ENCODE peak calls at places on chromosomes 2 and 18, in seven cellular contexts. G is fibroblast of lung, V is GM12878, Q is colonic mucosa, W is psoas muscle, H is neuronal stem cell, P is SJSA1. K is an unnamed sample.
A peak's percentile ranks its signal among the peaks of the same experiment; 100 is the strongest.

GRCh38 chr2:124050833-124051497 is 25.9 kb downstream of the CNTNAP5 start:
- DNase-seq in Q (no peak), P (no peak), G (no peak), H (no peak), V (no peak), W (no peak), K (no peak)

GRCh38 chr2:98912221-98912851 is 23.7 kb downstream of the CRACDL start:
- DNase-seq in P (no peak), V (no peak), Q (no peak), W (no peak), G (peak; percentile 87), H (no peak), K (no peak)

GRCh38 chr2:107591541-107591940 is 235.2 kb upstream of the RGPD4 start:
- DNase-seq in P (no peak), V (no peak), G (no peak), W (no peak), H (no peak), Q (no peak), K (no peak)

GRCh38 chr2:27249891-27250651 is 12.8 kb downstream of the SLC30A3 start:
- DNase-seq in V (no peak), H (peak; percentile 66), Q (peak; percentile 31), G (peak; percentile 47), P (no peak), W (peak; percentile 81), K (peak; percentile 86)

GRCh38 chr18:6057604-6058003 is 162.3 kb upstream of the TMEM200C start:
- DNase-seq in V (no peak), H (no peak), W (no peak), P (no peak), G (peak; percentile 29), Q (no peak), K (no peak)

GRCh38 chr2:101556033-101556459 is 81.1 kb upstream of the RFX8 start:
- DNase-seq in P (no peak), G (no peak), Q (no peak), W (no peak), H (no peak), V (no peak), K (no peak)

GRCh38 chr2:50582164-50582563 is 449.8 kb downstream of the NRXN1 start:
- DNase-seq in W (no peak), V (no peak), G (no peak), P (no peak), H (no peak), Q (no peak), K (no peak)

GRCh38 chr2:108630567-108631405 is 88.5 kb upstream of the RANBP2 start:
- DNase-seq in W (no peak), Q (no peak), G (no peak), V (no peak), H (no peak), P (no peak), K (no peak)

DNA sequence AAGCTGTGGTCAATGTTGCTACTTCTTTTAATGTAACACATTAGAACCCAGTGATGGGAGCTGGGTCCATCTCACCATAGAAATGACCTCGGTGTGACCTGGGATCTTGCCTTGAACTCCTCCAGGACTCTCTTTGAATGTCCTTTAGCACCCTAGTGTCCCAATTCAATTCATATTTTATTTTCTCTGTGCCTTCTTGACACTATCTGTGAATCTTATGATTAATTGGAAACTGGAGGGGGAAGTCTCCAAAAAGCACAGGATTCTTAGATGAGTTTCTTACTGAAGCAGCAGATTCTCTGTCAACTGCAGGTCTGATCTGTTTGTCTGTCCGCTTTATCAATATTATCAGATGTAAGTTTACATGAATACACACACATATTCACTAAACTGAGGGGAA is 455 bp downstream of the DHRS9 start:
- DNase-seq in V (no peak), W (no peak), Q (no peak), G (no peak), P (no peak), H (no peak), K (no peak)
- H3K4me3 ChIP-seq in V (no peak overlapping the region), W (no peak overlapping the region), Q (peak overlapping the region; percentile 26), G (no peak overlapping the region), P (no peak overlapping the region), H (no peak overlapping the region), K (no peak overlapping the region)

DNA sequence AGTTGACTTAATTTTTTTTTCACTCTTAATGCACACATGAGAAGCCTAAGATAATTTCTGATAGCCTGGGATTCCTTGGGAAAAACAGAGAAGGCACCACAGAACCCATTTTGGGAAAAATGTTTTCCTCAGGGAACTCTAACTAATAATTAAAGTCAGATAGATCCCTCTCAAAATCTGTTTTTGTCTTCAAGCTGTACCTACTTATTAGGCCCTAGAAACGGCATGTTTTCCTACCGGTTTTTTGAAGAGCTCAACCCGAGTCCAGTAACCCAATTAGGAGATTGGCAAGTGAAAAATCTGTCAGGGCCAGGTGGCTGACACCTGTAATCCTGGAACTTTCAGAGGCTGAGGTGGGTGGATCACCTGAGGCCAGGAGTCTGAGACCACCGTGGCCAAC is 16.1 kb upstream of the PDK1 start:
- DNase-seq in G (no peak), P (no peak), Q (no peak), V (no peak), W (no peak), H (no peak), K (no peak)
- H3K9me3 ChIP-seq in G (no peaks in the 10 kb centered on the region), P (peaks cover 3% of the 10 kb centered on the region), Q (no peaks in the 10 kb centered on the region), V (peaks cover 19% of the 10 kb centered on the region), W (no peaks in the 10 kb centered on the region), H (no peaks in the 10 kb centered on the region), K (no peaks in the 10 kb centered on the region)

DNA sequence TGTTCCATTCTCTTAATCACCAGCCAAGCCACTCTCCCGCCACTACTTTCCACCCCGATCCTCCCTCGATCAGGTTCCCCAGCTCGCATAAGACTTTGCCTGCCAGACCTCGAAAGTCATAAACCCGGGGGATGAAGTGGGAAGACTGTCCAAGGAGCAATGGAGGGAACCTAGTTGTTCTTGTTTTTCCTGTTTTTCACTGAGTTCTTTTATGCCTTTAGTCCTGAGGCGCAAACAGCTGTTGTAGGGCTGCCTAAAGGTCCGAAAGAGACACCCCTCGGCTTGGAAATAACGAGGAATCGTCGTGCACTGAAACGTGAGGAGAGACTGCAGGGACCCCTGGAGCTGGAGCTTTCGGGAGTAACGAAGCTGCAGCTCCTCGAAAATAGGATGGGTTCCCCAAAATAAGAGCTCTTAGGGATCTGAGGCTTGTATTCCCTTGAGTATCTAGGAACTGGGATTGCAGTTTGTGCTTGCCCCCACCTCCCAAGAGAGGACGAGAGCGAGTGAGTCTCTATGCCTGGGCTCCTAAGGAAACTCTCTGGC is 1.7 kb upstream of the HOXD12 start:
- DNase-seq in P (peak; percentile 62), V (no peak), G (no peak), Q (no peak), H (no peak), W (no peak), K (no peak)
- H3K4me3 ChIP-seq in P (peak overlapping the region; percentile 46), V (no peak overlapping the region), G (no peak overlapping the region), Q (peak overlapping the region; percentile 5), H (no peak overlapping the region), W (peak overlapping the region; percentile 61), K (peak overlapping the region; percentile 52)

DNA sequence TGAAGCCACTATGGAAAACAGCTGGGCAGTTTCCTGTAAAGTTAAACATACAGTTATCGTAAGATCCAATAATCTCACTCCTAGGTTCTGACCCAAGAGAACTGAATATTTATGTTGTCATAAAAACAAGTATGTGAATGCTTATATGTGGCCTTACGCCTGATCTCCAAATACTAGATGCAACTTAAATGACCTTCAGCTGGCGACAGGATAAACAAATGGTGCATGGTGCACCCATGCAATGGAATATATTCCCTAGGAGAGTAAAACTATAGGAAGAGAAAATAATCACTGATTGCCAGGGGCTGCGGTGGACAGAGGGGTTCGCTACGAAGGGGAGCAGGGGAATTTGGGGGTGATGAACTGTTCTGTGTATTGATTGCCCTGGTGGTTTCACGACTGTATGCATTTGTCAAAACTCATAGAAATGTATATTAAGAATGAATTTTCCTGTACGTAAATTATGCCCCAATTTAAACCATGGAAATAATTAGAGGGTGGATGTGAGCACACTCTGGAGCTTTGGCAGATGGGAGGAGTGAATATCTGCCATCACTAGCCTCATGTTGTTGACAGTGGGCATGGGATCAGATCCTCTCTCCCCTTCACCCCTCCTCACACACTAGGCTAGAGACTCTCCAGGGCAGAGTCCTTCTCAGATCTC is 100.8 kb upstream of the MYCN start:
- DNase-seq in Q (no peak), V (no peak), P (no peak), G (no peak), H (no peak), W (no peak), K (no peak)
- H3K9me3 ChIP-seq in Q (no peaks in the 10 kb centered on the region), V (no peaks in the 10 kb centered on the region), P (no peaks in the 10 kb centered on the region), G (no peaks in the 10 kb centered on the region), H (peaks cover 4% of the 10 kb centered on the region), W (no peaks in the 10 kb centered on the region), K (no peaks in the 10 kb centered on the region)

GRCh38 chr2:54830546-54830945 is 107.1 kb downstream of the EML6 start:
- DNase-seq in G (no peak), Q (no peak), P (no peak), W (no peak), H (no peak), V (no peak), K (no peak)

GRCh38 chr2:54834721-54835120 is 111.3 kb downstream of the EML6 start:
- DNase-seq in W (no peak), V (no peak), G (no peak), H (no peak), Q (no peak), P (no peak), K (no peak)

GRCh38 chr2:54836477-54836876 is 113.0 kb downstream of the EML6 start:
- DNase-seq in W (no peak), P (peak; percentile 50), V (no peak), Q (no peak), H (no peak), G (no peak), K (no peak)

DNA sequence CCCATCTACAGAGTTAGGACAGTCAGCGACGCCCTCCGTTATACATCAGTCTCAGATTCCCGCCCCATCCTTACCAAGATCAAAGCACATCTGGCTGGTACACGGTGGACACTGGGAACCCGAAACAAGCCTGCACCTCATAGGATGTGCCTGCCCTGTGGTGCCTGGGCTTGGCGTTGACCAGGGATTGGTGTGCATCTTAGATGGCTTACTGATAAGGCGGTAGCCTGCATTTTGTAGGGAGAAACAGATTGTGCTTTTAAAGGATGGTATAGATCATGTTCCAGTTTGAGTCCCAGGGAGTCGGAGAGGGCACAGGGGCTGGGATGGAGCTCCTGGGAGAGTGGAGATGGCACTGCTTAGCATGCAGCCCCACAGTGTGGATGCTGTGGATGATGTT is 108.0 kb downstream of the EML6 start:
- DNase-seq in Q (no peak), W (no peak), P (no peak), G (no peak), V (no peak), H (no peak), K (no peak)
- H3K4me3 ChIP-seq in Q (no peak overlapping the region), W (no peak overlapping the region), P (no peak overlapping the region), G (no peak overlapping the region), V (no peak overlapping the region), H (no peak overlapping the region), K (no peak overlapping the region)

K was measured in BE2C.